ENCODE peak calls at places on chromosome 3, in six cellular contexts. One of them, this sample, is unnamed.

GRCh38 chr3:133301194-133301593 is 98.7 kb upstream of the BFSP2 start:
- DNase-seq in activated CD4-positive, alpha-beta T cell treated with anti-CD3 and anti-CD28 coated beads for 1 hour: no peak
- DNase-seq in brain microvascular endothelial cell: peak
- DNase-seq in heart right ventricle: no peak
- DNase-seq in mesenchymal stem cell: peak
- DNase-seq in endothelial cell: no peak
- DNase-seq in this sample: no peak

GRCh38 chr3:160482796-160483195 is 33.2 kb upstream of the TRIM59 start:
- DNase-seq in activated CD4-positive, alpha-beta T cell treated with anti-CD3 and anti-CD28 coated beads for 1 hour: no peak
- DNase-seq in brain microvascular endothelial cell: no peak
- DNase-seq in heart right ventricle: no peak
- DNase-seq in mesenchymal stem cell: no peak
- DNase-seq in endothelial cell: no peak
- DNase-seq in this sample: no peak

GRCh38 chr3:138210528-138210927 is 23.4 kb downstream of the ARMC8 start:
- DNase-seq in activated CD4-positive, alpha-beta T cell treated with anti-CD3 and anti-CD28 coated beads for 1 hour: no peak
- DNase-seq in brain microvascular endothelial cell: no peak
- DNase-seq in heart right ventricle: no peak
- DNase-seq in mesenchymal stem cell: no peak
- DNase-seq in endothelial cell: no peak
- DNase-seq in this sample: no peak

GRCh38 chr3:112170046-112170445 is 37.0 kb upstream of the GCSAM start:
- DNase-seq in activated CD4-positive, alpha-beta T cell treated with anti-CD3 and anti-CD28 coated beads for 1 hour: no peak
- DNase-seq in brain microvascular endothelial cell: no peak
- DNase-seq in heart right ventricle: no peak
- DNase-seq in mesenchymal stem cell: no peak
- DNase-seq in endothelial cell: no peak
- DNase-seq in this sample: no peak

GRCh38 chr3:40237892-40238571 is 71.5 kb upstream of the EIF1B start:
- DNase-seq in activated CD4-positive, alpha-beta T cell treated with anti-CD3 and anti-CD28 coated beads for 1 hour: no peak
- DNase-seq in brain microvascular endothelial cell: peak
- DNase-seq in heart right ventricle: no peak
- DNase-seq in mesenchymal stem cell: no peak
- DNase-seq in endothelial cell: peak
- DNase-seq in this sample: no peak

GRCh38 chr3:126896067-126896441 is 86.9 kb upstream of the PLXNA1 start:
- DNase-seq in activated CD4-positive, alpha-beta T cell treated with anti-CD3 and anti-CD28 coated beads for 1 hour: no peak
- DNase-seq in brain microvascular endothelial cell: no peak
- DNase-seq in heart right ventricle: no peak
- DNase-seq in mesenchymal stem cell: no peak
- DNase-seq in endothelial cell: no peak
- DNase-seq in this sample: no peak

GRCh38 chr3:63193647-63194046 is 84.5 kb upstream of the SYNPR start:
- DNase-seq in activated CD4-positive, alpha-beta T cell treated with anti-CD3 and anti-CD28 coated beads for 1 hour: no peak
- DNase-seq in brain microvascular endothelial cell: no peak
- DNase-seq in heart right ventricle: no peak
- DNase-seq in mesenchymal stem cell: no peak
- DNase-seq in endothelial cell: no peak
- DNase-seq in this sample: no peak

GRCh38 chr3:16837602-16838001 is 47.2 kb upstream of the PLCL2 start:
- DNase-seq in activated CD4-positive, alpha-beta T cell treated with anti-CD3 and anti-CD28 coated beads for 1 hour: no peak
- DNase-seq in brain microvascular endothelial cell: no peak
- DNase-seq in heart right ventricle: peak
- DNase-seq in mesenchymal stem cell: no peak
- DNase-seq in endothelial cell: no peak
- DNase-seq in this sample: no peak

GRCh38 chr3:97949743-97950142 is 22.5 kb downstream of the RIOX2 start:
- DNase-seq in activated CD4-positive, alpha-beta T cell treated with anti-CD3 and anti-CD28 coated beads for 1 hour: no peak
- DNase-seq in brain microvascular endothelial cell: no peak
- DNase-seq in heart right ventricle: no peak
- DNase-seq in mesenchymal stem cell: no peak
- DNase-seq in endothelial cell: no peak
- DNase-seq in this sample: no peak

GRCh38 chr3:175672119-175672689 is 813.1 kb downstream of the NAALADL2 start:
- DNase-seq in activated CD4-positive, alpha-beta T cell treated with anti-CD3 and anti-CD28 coated beads for 1 hour: no peak
- DNase-seq in brain microvascular endothelial cell: no peak
- DNase-seq in heart right ventricle: no peak
- DNase-seq in mesenchymal stem cell: peak
- DNase-seq in endothelial cell: no peak
- DNase-seq in this sample: no peak

GRCh38 chr3:85572978-85573377 is 614.2 kb downstream of the CADM2 start:
- DNase-seq in activated CD4-positive, alpha-beta T cell treated with anti-CD3 and anti-CD28 coated beads for 1 hour: no peak
- DNase-seq in brain microvascular endothelial cell: no peak
- DNase-seq in heart right ventricle: no peak
- DNase-seq in mesenchymal stem cell: no peak
- DNase-seq in endothelial cell: no peak
- DNase-seq in this sample: no peak

GRCh38 chr3:107981471-107982111 is 109.2 kb downstream of the CD47 start:
- DNase-seq in activated CD4-positive, alpha-beta T cell treated with anti-CD3 and anti-CD28 coated beads for 1 hour: no peak
- DNase-seq in brain microvascular endothelial cell: no peak
- DNase-seq in heart right ventricle: peak
- DNase-seq in mesenchymal stem cell: no peak
- DNase-seq in endothelial cell: peak
- DNase-seq in this sample: no peak

GRCh38 chr3:6605245-6605644 is 255.7 kb upstream of the GRM7 start:
- DNase-seq in activated CD4-positive, alpha-beta T cell treated with anti-CD3 and anti-CD28 coated beads for 1 hour: no peak
- DNase-seq in brain microvascular endothelial cell: no peak
- DNase-seq in heart right ventricle: no peak
- DNase-seq in mesenchymal stem cell: no peak
- DNase-seq in endothelial cell: no peak
- DNase-seq in this sample: no peak

GRCh38 chr3:38480093-38480445 is 16.1 kb upstream of the EXOG start:
- DNase-seq in activated CD4-positive, alpha-beta T cell treated with anti-CD3 and anti-CD28 coated beads for 1 hour: no peak
- DNase-seq in brain microvascular endothelial cell: no peak
- DNase-seq in heart right ventricle: no peak
- DNase-seq in mesenchymal stem cell: no peak
- DNase-seq in endothelial cell: no peak
- DNase-seq in this sample: no peak

GRCh38 chr3:150691414-150692040 is 12.2 kb downstream of the ERICH6 start:
- DNase-seq in activated CD4-positive, alpha-beta T cell treated with anti-CD3 and anti-CD28 coated beads for 1 hour: no peak
- DNase-seq in brain microvascular endothelial cell: no peak
- DNase-seq in heart right ventricle: no peak
- DNase-seq in mesenchymal stem cell: no peak
- DNase-seq in endothelial cell: no peak
- DNase-seq in this sample: no peak

GRCh38 chr3:130488769-130489450 is 28.1 kb upstream of the COL6A6 start:
- DNase-seq in activated CD4-positive, alpha-beta T cell treated with anti-CD3 and anti-CD28 coated beads for 1 hour: no peak
- DNase-seq in brain microvascular endothelial cell: no peak
- DNase-seq in heart right ventricle: no peak
- DNase-seq in mesenchymal stem cell: no peak
- DNase-seq in endothelial cell: no peak
- DNase-seq in this sample: no peak

GRCh38 chr3:136042608-136043221 is 77.2 kb downstream of the PPP2R3A start:
- DNase-seq in activated CD4-positive, alpha-beta T cell treated with anti-CD3 and anti-CD28 coated beads for 1 hour: no peak
- DNase-seq in brain microvascular endothelial cell: peak
- DNase-seq in heart right ventricle: no peak
- DNase-seq in mesenchymal stem cell: peak
- DNase-seq in endothelial cell: no peak
- DNase-seq in this sample: no peak

GRCh38 chr3:130374033-130374432 is 28.6 kb downstream of the COL6A5 start:
- DNase-seq in activated CD4-positive, alpha-beta T cell treated with anti-CD3 and anti-CD28 coated beads for 1 hour: no peak
- DNase-seq in brain microvascular endothelial cell: no peak
- DNase-seq in heart right ventricle: no peak
- DNase-seq in mesenchymal stem cell: no peak
- DNase-seq in endothelial cell: no peak
- DNase-seq in this sample: no peak

GRCh38 chr3:14122301-14122700 is 2.4 kb downstream of the CHCHD4 start:
- DNase-seq in activated CD4-positive, alpha-beta T cell treated with anti-CD3 and anti-CD28 coated beads for 1 hour: no peak
- DNase-seq in brain microvascular endothelial cell: no peak
- DNase-seq in heart right ventricle: no peak
- DNase-seq in mesenchymal stem cell: no peak
- DNase-seq in endothelial cell: no peak
- DNase-seq in this sample: no peak

This sample was measured in BE2C.